ENCODE peak calls at places on chromosomes 1 and 21, in ten cellular contexts. R, D, K, X, L, I, W, Y, U and M are unnamed samples.

GRCh38 chr1:23470282-23471070 is 13.5 kb downstream of the ASAP3 start:
- DNase-seq in R (peak; percentile 28), D (no peak), K (peak; percentile 49), X (no peak), L (no peak), I (no peak), W (no peak), Y (no peak), U (no peak), M (no peak)

GRCh38 chr1:155645024-155645423 is 35.0 kb downstream of the MSTO1 start:
- DNase-seq in R (peak; percentile 77), D (peak; percentile 25), K (no peak), X (no peak), L (no peak), I (no peak), W (no peak), Y (no peak), U (no peak), M (no peak)

GRCh38 chr1:940121-941026 is 16.7 kb downstream of the SAMD11 start:
- DNase-seq in R (peak; percentile 60), D (no peak), K (peak; percentile 62), X (peak; percentile 44), L (peak; percentile 53), I (no peak), W (no peak), Y (no peak), U (no peak), M (peak; percentile 71)

GRCh38 chr1:39692152-39693064 is 1.2 kb upstream of the HPCAL4 start:
- DNase-seq in R (no peak), D (no peak), K (no peak), X (peak; percentile 73), L (no peak), I (no peak), W (no peak), Y (no peak), U (no peak), M (peak; percentile 31)

GRCh38 chr1:104804147-104804546 is 1054.4 kb downstream of the AMY1C start:
- DNase-seq in R (no peak), D (no peak), K (no peak), X (no peak), L (no peak), I (no peak), W (no peak), Y (no peak), U (no peak), M (no peak)

GRCh38 chr21:17848228-17848627 is 29.1 kb upstream of the C21orf91 start:
- DNase-seq in R (peak; percentile 87), D (peak; percentile 18), K (peak; percentile 97), X (peak; percentile 3), L (peak; percentile 93), I (no peak), W (no peak), Y (no peak), U (no peak), M (no peak)

GRCh38 chr1:29309621-29310020 is 73.3 kb downstream of the PTPRU start:
- DNase-seq in R (no peak), D (no peak), K (no peak), X (no peak), L (no peak), I (no peak), W (no peak), Y (no peak), U (no peak), M (no peak)

GRCh38 chr1:7810395-7810794 is 26.3 kb downstream of the PER3 start:
- DNase-seq in R (peak; percentile 85), D (no peak), K (peak; percentile 96), X (no peak), L (peak; percentile 86), I (no peak), W (no peak), Y (peak; percentile 64), U (no peak), M (no peak)

GRCh38 chr1:160428655-160429054 is 28.3 kb downstream of the VANGL2 start:
- DNase-seq in R (peak; percentile 70), D (no peak), K (peak; percentile 47), X (no peak), L (peak; percentile 12), I (no peak), W (no peak), Y (peak; percentile 16), U (peak; percentile 66), M (peak; percentile 60)

GRCh38 chr1:156104065-156104810 is 10.3 kb upstream of the LMNA start:
- DNase-seq in R (peak; percentile 94), D (peak; percentile 91), K (peak; percentile 80), X (peak; percentile 72), L (peak; percentile 93), I (peak; percentile 85), W (peak; percentile 95), Y (no peak), U (peak; percentile 37), M (no peak)

GRCh38 chr1:230464618-230465017 is 38.5 kb upstream of the PGBD5 start:
- DNase-seq in R (no peak), D (no peak), K (no peak), X (no peak), L (no peak), I (no peak), W (no peak), Y (no peak), U (no peak), M (no peak)

GRCh38 chr1:205266584-205267305 is 39.0 kb downstream of the TMCC2 start:
- DNase-seq in R (no peak), D (no peak), K (no peak), X (no peak), L (no peak), I (no peak), W (no peak), Y (no peak), U (no peak), M (no peak)

DNA sequence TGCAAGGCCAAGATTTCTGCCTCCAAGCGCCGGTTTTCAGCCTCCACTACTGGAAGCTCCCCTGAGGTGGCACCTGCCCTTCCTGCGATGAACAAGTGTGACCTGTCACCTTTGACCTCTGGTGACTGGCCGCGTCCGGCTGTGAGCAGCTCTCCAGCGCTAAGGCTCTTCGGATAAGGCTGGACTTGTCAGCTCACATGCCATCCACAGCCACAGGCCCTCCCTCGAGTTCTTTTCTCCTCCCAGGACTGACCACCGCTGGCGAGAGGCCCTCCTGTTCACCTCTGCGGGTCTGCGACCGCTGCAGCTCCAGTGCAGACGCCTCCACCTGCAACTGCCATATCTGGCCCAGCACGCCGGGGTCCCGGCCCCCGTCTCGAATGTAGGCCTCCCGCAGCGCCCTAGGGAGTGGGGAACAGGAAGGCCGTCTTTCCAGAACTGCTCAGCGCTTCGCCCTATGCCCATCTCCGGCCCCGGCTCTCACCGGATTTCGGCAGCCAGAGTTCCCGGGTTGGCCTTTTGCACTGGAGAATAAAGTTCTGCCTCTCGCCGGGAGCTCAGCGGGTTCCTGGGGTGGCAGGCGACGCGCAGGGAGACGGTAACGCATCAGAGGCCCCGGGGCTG is 1.5 kb downstream of the CCDC17 start:
- DNase-seq in R (no peak), D (no peak), K (no peak), X (no peak), L (no peak), I (no peak), W (no peak), Y (no peak), U (no peak), M (no peak)
- TF ChIP-seq CTCF in R (no peak), D (no peak), K (no peak), X (no peak), L (no peak), I (no peak), W (no peak), Y (no peak), U (no peak), M (no peak)

DNA sequence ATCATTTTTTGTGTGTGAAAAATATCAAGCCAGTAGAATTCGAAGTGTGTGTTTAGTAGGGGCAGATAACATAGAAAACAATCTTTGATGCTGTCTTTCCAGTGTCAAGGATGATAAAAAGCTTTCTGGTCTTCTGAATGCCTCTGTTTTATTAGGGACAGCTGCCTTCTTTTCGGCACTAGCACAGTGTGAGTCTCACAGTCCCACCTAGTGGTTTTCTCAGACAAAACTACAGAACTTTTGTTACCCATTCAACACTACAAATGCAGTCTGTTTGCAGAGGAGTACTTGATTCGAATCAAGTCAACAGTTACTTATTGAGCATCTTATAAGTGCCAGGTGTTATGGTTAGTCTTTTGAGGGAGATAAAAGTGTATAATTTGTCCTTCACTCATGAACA is 30.6 kb upstream of the MCOLN3 start:
- DNase-seq in R (peak; percentile 25), D (no peak), K (peak; percentile 17), X (no peak), L (peak; percentile 12), I (no peak), W (no peak), Y (no peak), U (no peak), M (no peak)
- TF ChIP-seq CTCF in R (no peak), D (no peak), K (peak; percentile 34), X (no peak), L (peak; percentile 57), I (no peak), W (no peak), Y (no peak), U (no peak), M (no peak)

GRCh38 chr1:113106910-113107309 is 33.9 kb downstream of the LRIG2 start:
- DNase-seq in R (no peak), D (no peak), K (no peak), X (no peak), L (no peak), I (no peak), W (no peak), Y (no peak), U (no peak), M (no peak)

GRCh38 chr1:113109908-113110554 is 37.0 kb downstream of the LRIG2 start:
- DNase-seq in R (peak; percentile 62), D (no peak), K (peak; percentile 98), X (no peak), L (peak; percentile 96), I (peak; percentile 49), W (no peak), Y (no peak), U (no peak), M (no peak)
- TF ChIP-seq CTCF in R (no peak), D (peak; percentile 30), K (peak; percentile 41), X (no peak), L (peak; percentile 70), I (peak; percentile 23), W (no peak), Y (no peak), U (no peak), M (no peak)

GRCh38 chr1:201229095-201229494 is 38.5 kb downstream of the IGFN1 start:
- DNase-seq in R (no peak), D (no peak), K (no peak), X (no peak), L (no peak), I (no peak), W (peak; percentile 69), Y (no peak), U (no peak), M (peak; percentile 7)

GRCh38 chr1:201228011-201228983 is 37.7 kb downstream of the IGFN1 start:
- DNase-seq in R (no peak), D (no peak), K (no peak), X (no peak), L (no peak), I (no peak), W (no peak), Y (no peak), U (no peak), M (no peak)

GRCh38 chr1:201230676-201231075 is 40.1 kb downstream of the IGFN1 start:
- DNase-seq in R (no peak), D (no peak), K (no peak), X (no peak), L (no peak), I (no peak), W (no peak), Y (no peak), U (no peak), M (no peak)

GRCh38 chr1:201226859-201227488 is 36.4 kb downstream of the IGFN1 start:
- DNase-seq in R (no peak), D (no peak), K (no peak), X (no peak), L (no peak), I (no peak), W (peak; percentile 74), Y (no peak), U (no peak), M (peak; percentile 13)

GRCh38 chr1:201229771-201230635 is 39.4 kb downstream of the IGFN1 start:
- DNase-seq in R (peak; percentile 78), D (no peak), K (peak; percentile 71), X (no peak), L (peak; percentile 59), I (no peak), W (no peak), Y (peak; percentile 15), U (no peak), M (no peak)
- TF ChIP-seq CTCF in R (no peak), D (no peak), K (peak; percentile 25), X (no peak), L (peak; percentile 18), I (no peak), W (no peak), Y (peak; percentile 8), U (no peak), M (no peak)